ENCODE peak calls at places on chromosomes 2 and 18, in six cellular contexts. G is NCI-H510A, I is psoas muscle, Y is kidney, X is SK-N-DZ, O is NCI-H748 treated with DMSO at 0.1 percent for 48 hours. Z is an unnamed sample.

GRCh38 chr2:63346441-63346840 is 241.8 kb downstream of the WDPCP start:
- DNase-seq in I (no peak), Y (no peak), O (no peak), G (no peak), X (no peak), Z (no peak)

GRCh38 chr18:13302611-13303267 is 84.2 kb downstream of the LDLRAD4 start:
- DNase-seq in G (no peak), I (no peak), Y (no peak), X (no peak), O (no peak), Z (no peak)

GRCh38 chr2:159265171-159265576 is 21.3 kb downstream of the WDSUB1 start:
- DNase-seq in G (no peak), I (no peak), O (no peak), X (no peak), Y (no peak), Z (no peak)

GRCh38 chr2:37683926-37684780 is 12.7 kb upstream of the CDC42EP3 start:
- DNase-seq in I (no peak), O (no peak), X (no peak), G (no peak), Y (no peak), Z (no peak)

GRCh38 chr2:164710252-164710633 is 89.0 kb upstream of the GRB14 start:
- DNase-seq in X (no peak), G (no peak), I (no peak), O (no peak), Y (no peak), Z (no peak)

GRCh38 chr2:227472265-227473018 is 486 bp downstream of the AGFG1 start:
- DNase-seq in X (peak), Y (peak), O (no peak), I (peak), G (peak), Z (peak)

GRCh38 chr2:217329023-217329431 is 469.2 kb upstream of the TNP1 start:
- DNase-seq in O (no peak), G (no peak), I (no peak), X (no peak), Y (no peak), Z (no peak)

GRCh38 chr2:235091983-235092382 is 140.2 kb downstream of the SH3BP4 start:
- DNase-seq in X (no peak), I (no peak), O (no peak), G (no peak), Y (no peak), Z (no peak)

GRCh38 chr18:13435596-13436333 is 217.2 kb downstream of the LDLRAD4 start:
- DNase-seq in G (no peak), X (no peak), I (peak), Y (no peak), O (no peak), Z (no peak)

GRCh38 chr2:23360571-23361125 is 24.3 kb upstream of the KLHL29 start:
- DNase-seq in I (no peak), Y (no peak), X (no peak), O (no peak), G (no peak), Z (no peak)

GRCh38 chr18:79484661-79485621 is 89.2 kb downstream of the NFATC1 start:
- DNase-seq in I (peak), Y (peak), G (no peak), O (no peak), X (no peak), Z (no peak)

GRCh38 chr18:39184176-39184575 is 1618.6 kb upstream of the CELF4 start:
- DNase-seq in G (no peak), O (no peak), Y (no peak), I (no peak), X (peak), Z (no peak)

GRCh38 chr2:10599921-10600320 is 89.9 kb downstream of the NOL10 start:
- DNase-seq in G (no peak), O (no peak), I (no peak), X (no peak), Y (no peak), Z (no peak)

GRCh38 chr2:21331625-21332370 is 208.0 kb downstream of the TDRD15 start:
- DNase-seq in I (no peak), G (no peak), O (no peak), Y (no peak), X (peak), Z (no peak)

GRCh38 chr18:9740076-9740475 is 32.0 kb downstream of the RAB31 start:
- DNase-seq in O (no peak), X (no peak), I (no peak), G (no peak), Y (no peak), Z (no peak)

GRCh38 chr2:46062637-46063412 is 234.4 kb upstream of the EPAS1 start:
- DNase-seq in O (peak), G (peak), Y (no peak), I (peak), X (peak), Z (peak)

GRCh38 chr2:204706939-204707338 is 161.7 kb downstream of the PARD3B start:
- DNase-seq in Y (no peak), G (no peak), I (no peak), O (no peak), X (no peak), Z (no peak)

GRCh38 chr2:29262681-29263260 is 147.6 kb downstream of the CLIP4 start:
- DNase-seq in Y (no peak), O (no peak), G (no peak), X (peak), I (no peak), Z (no peak)

GRCh38 chr2:107303964-107304363 is 418.0 kb upstream of the ST6GAL2 start:
- DNase-seq in X (no peak), G (no peak), Y (no peak), I (no peak), O (no peak), Z (no peak)

GRCh38 chr2:127615511-127616166 is 30.3 kb upstream of the GPR17 start:
- DNase-seq in O (no peak), X (no peak), G (no peak), I (no peak), Y (no peak), Z (no peak)

GRCh38 chr2:217897091-217897715 is 105.6 kb downstream of the TNS1 start:
- DNase-seq in X (no peak), Y (peak), G (no peak), O (no peak), I (no peak), Z (no peak)

GRCh38 chr2:130819915-130820861 is 16.5 kb upstream of the ARHGEF4 start:
- DNase-seq in O (no peak), Y (peak), I (no peak), X (peak), G (peak), Z (no peak)

GRCh38 chr18:79884963-79885728 is 66.3 kb downstream of the SLC66A2 start:
- DNase-seq in Y (peak), X (no peak), I (no peak), O (no peak), G (no peak), Z (no peak)

GRCh38 chr2:165793161-165793778 is 777 bp downstream of the GALNT3 start:
- DNase-seq in I (no peak), X (no peak), O (peak), G (no peak), Y (no peak), Z (peak)